ENCODE peak calls at places on chromosomes 13 and 19, in nine cellular contexts. J is glutamatergic neuron; Q is substantia nigra; V is smooth muscle cell of the brain vasculature; Y is HT-29; Z is activated CD4-positive, alpha-beta memory T cell treated with anti-CD3 and anti-CD28 coated beads, Interleukin-2, amount 10 ng/mL, durations not matched to agents 7 days and 5 days; D is heart right ventricle; R is stimulated activated CD4-positive, alpha-beta T cell treated with anti-CD3 and anti-CD28 coated beads, Interleukin-12 subunit alpha, Interleukin-12 subunit beta, amount 100 ng/mL, for 4 hours; M is memory B cell. H is an unnamed sample.

GRCh38 chr13:113489549-113490495 is 689 bp downstream of the DCUN1D2 start:
- DNase-seq in D (peak), V (no peak), Y (peak), Q (no peak), R (peak), Z (peak), J (peak), M (peak), H (peak)

GRCh38 chr13:80591978-80592377 is 251.1 kb upstream of the SPRY2 start:
- DNase-seq in Y (no peak), M (no peak), D (no peak), R (no peak), Q (no peak), Z (no peak), J (no peak), V (no peak), H (no peak)

GRCh38 chr19:18742838-18743237 is 48.3 kb downstream of the COMP start:
- DNase-seq in D (no peak), Q (no peak), V (no peak), J (no peak), Z (no peak), R (no peak), M (no peak), Y (no peak), H (no peak)

GRCh38 chr13:67390462-67391093 is 160.4 kb upstream of the PCDH9 start:
- DNase-seq in R (no peak), M (no peak), Z (no peak), D (no peak), V (peak), Y (no peak), Q (no peak), J (no peak), H (no peak)

GRCh38 chr19:13234518-13234917 is 84.3 kb downstream of the IER2 start:
- DNase-seq in M (peak), R (peak), Q (no peak), Y (peak), D (peak), Z (peak), J (peak), V (no peak), H (peak)

GRCh38 chr13:98225036-98225940 is 48.2 kb upstream of the RNF113B start:
- DNase-seq in Y (no peak), Q (no peak), D (no peak), M (no peak), R (no peak), J (no peak), V (no peak), Z (no peak), H (no peak)

GRCh38 chr13:60242231-60242630 is 78.5 kb upstream of the DIAPH3 start:
- DNase-seq in D (no peak), Y (no peak), J (no peak), V (no peak), R (no peak), Q (no peak), M (no peak), Z (no peak), H (no peak)

GRCh38 chr13:111210945-111211469 is 95.9 kb downstream of the ARHGEF7 start:
- DNase-seq in M (no peak), R (no peak), Z (no peak), Q (no peak), V (no peak), Y (no peak), D (no peak), J (peak), H (no peak)

GRCh38 chr19:12974301-12975220 is 5.2 kb downstream of the DAND5 start:
- DNase-seq in D (no peak), M (no peak), J (peak), R (no peak), Y (no peak), Q (no peak), V (no peak), Z (no peak), H (no peak)

GRCh38 chr19:41588497-41589209 is 12.7 kb downstream of the CEACAM21 start:
- DNase-seq in M (no peak), Z (peak), D (peak), R (no peak), J (no peak), V (no peak), Q (no peak), Y (peak), H (peak)

GRCh38 chr19:44758596-44758995 is 10.1 kb downstream of the BCL3 start:
- DNase-seq in M (no peak), Q (no peak), Y (no peak), J (no peak), Z (no peak), V (no peak), D (peak), R (no peak), H (no peak)

GRCh38 chr19:52603558-52604207 is 33.6 kb downstream of the ZNF701 start:
- DNase-seq in R (no peak), V (no peak), Y (no peak), D (no peak), J (no peak), Q (no peak), M (no peak), Z (no peak), H (no peak)

GRCh38 chr13:21528616-21529015 is 69.5 kb upstream of the ZDHHC20 start:
- DNase-seq in Y (no peak), R (no peak), J (no peak), V (no peak), Q (no peak), M (no peak), D (no peak), Z (no peak), H (peak)

GRCh38 chr19:38975861-38976271 is 324 bp upstream of the FBXO17 start:
- DNase-seq in J (peak), Y (no peak), Q (peak), V (no peak), D (no peak), Z (no peak), M (no peak), R (no peak), H (peak)

GRCh38 chr13:47409778-47410177 is 512.9 kb upstream of the HTR2A start:
- DNase-seq in M (no peak), Z (no peak), V (no peak), Q (no peak), R (no peak), J (no peak), Y (no peak), D (no peak), H (no peak)

GRCh38 chr13:105377452-105377851 is 1158.0 kb downstream of the EFNB2 start:
- DNase-seq in Z (no peak), J (no peak), V (no peak), Y (no peak), D (no peak), R (no peak), Q (no peak), M (no peak), H (no peak)

GRCh38 chr13:64293923-64294322 is 2878.3 kb upstream of the PCDH20 start:
- DNase-seq in Z (no peak), R (no peak), M (no peak), Q (no peak), D (no peak), V (no peak), Y (peak), J (no peak), H (no peak)

GRCh38 chr13:74770361-74770760 is 636.2 kb upstream of the KLF12 start:
- DNase-seq in J (no peak), Q (no peak), R (no peak), D (no peak), Z (no peak), M (no peak), V (no peak), Y (peak), H (peak)

GRCh38 chr19:29724102-29724641 is 9.1 kb upstream of the C19orf12 start:
- DNase-seq in R (peak), J (peak), Z (no peak), D (no peak), Y (no peak), Q (no peak), V (no peak), M (no peak), H (peak)

GRCh38 chr13:73440296-73440895 is 381.6 kb downstream of the KLF5 start:
- DNase-seq in R (no peak), V (no peak), Q (no peak), Y (no peak), M (no peak), Z (no peak), D (no peak), J (peak), H (no peak)

GRCh38 chr13:42653694-42654093 is 79.7 kb downstream of the TNFSF11 start:
- DNase-seq in D (no peak), V (no peak), M (no peak), Z (no peak), Q (no peak), R (no peak), J (no peak), Y (no peak), H (no peak)

H was measured in RPMI7951.